ENCODE peak calls at places on chromosomes 1 and 21, in six cellular contexts. One of them, this sample, is unnamed.

GRCh38 chr21:16569679-16570078 is 839.9 kb downstream of the USP25 start:
- DNase-seq in IMR-90: peak; percentile 39
- DNase-seq in H9: no peak
- DNase-seq in trophoblast cell: peak; percentile 7
- DNase-seq in mesenchymal stem cell: no peak
- DNase-seq in H1: no peak
- DNase-seq in this sample: no peak

GRCh38 chr1:11682799-11683198 is 1.9 kb upstream of the MAD2L2 start:
- DNase-seq in IMR-90: peak; percentile 7
- DNase-seq in H9: peak; percentile 46
- DNase-seq in trophoblast cell: no peak
- DNase-seq in mesenchymal stem cell: no peak
- DNase-seq in H1: no peak
- DNase-seq in this sample: no peak

GRCh38 chr1:24635195-24635843 is 7.8 kb upstream of the SRRM1 start:
- DNase-seq in IMR-90: peak; percentile 83
- DNase-seq in H9: no peak
- DNase-seq in trophoblast cell: no peak
- DNase-seq in mesenchymal stem cell: peak; percentile 79
- DNase-seq in H1: no peak
- DNase-seq in this sample: peak; percentile 36

GRCh38 chr1:29416825-29417557 is 180.7 kb downstream of the PTPRU start:
- DNase-seq in IMR-90: no peak
- DNase-seq in H9: no peak
- DNase-seq in trophoblast cell: no peak
- DNase-seq in mesenchymal stem cell: no peak
- DNase-seq in H1: peak; percentile 35
- DNase-seq in this sample: no peak

GRCh38 chr1:193211539-193211938 is 25.1 kb upstream of the B3GALT2 start:
- DNase-seq in IMR-90: peak; percentile 93
- DNase-seq in H9: no peak
- DNase-seq in trophoblast cell: peak; percentile 81
- DNase-seq in mesenchymal stem cell: peak; percentile 34
- DNase-seq in H1: no peak
- DNase-seq in this sample: no peak

GRCh38 chr1:240070188-240070587 is 21.5 kb upstream of the FMN2 start:
- DNase-seq in IMR-90: no peak
- DNase-seq in H9: no peak
- DNase-seq in trophoblast cell: no peak
- DNase-seq in mesenchymal stem cell: no peak
- DNase-seq in H1: no peak
- DNase-seq in this sample: no peak

GRCh38 chr1:150066838-150067183 is 765 bp upstream of the VPS45 start:
- DNase-seq in IMR-90: no peak
- DNase-seq in H9: peak; percentile 81
- DNase-seq in trophoblast cell: peak; percentile 1
- DNase-seq in mesenchymal stem cell: no peak
- DNase-seq in H1: peak; percentile 79
- DNase-seq in this sample: no peak

GRCh38 chr1:210951279-210951678 is 182.7 kb downstream of the KCNH1 start:
- DNase-seq in IMR-90: no peak
- DNase-seq in H9: no peak
- DNase-seq in trophoblast cell: no peak
- DNase-seq in mesenchymal stem cell: no peak
- DNase-seq in H1: no peak
- DNase-seq in this sample: no peak

GRCh38 chr1:245686446-245687030 is 531.8 kb downstream of the KIF26B start:
- DNase-seq in IMR-90: no peak
- DNase-seq in H9: no peak
- DNase-seq in trophoblast cell: no peak
- DNase-seq in mesenchymal stem cell: no peak
- DNase-seq in H1: no peak
- DNase-seq in this sample: no peak

GRCh38 chr1:98172578-98172977 is 251.7 kb upstream of the DPYD start:
- DNase-seq in IMR-90: peak; percentile 7
- DNase-seq in H9: no peak
- DNase-seq in trophoblast cell: no peak
- DNase-seq in mesenchymal stem cell: no peak
- DNase-seq in H1: no peak
- DNase-seq in this sample: no peak

GRCh38 chr1:15678578-15678977 is 5.5 kb upstream of the PLEKHM2 start:
- DNase-seq in IMR-90: peak; percentile 81
- DNase-seq in H9: peak; percentile 66
- DNase-seq in trophoblast cell: peak; percentile 88
- DNase-seq in mesenchymal stem cell: peak; percentile 73
- DNase-seq in H1: no peak
- DNase-seq in this sample: no peak

GRCh38 chr1:67332653-67333529 is 25.2 kb downstream of the IL12RB2 start:
- DNase-seq in IMR-90: no peak
- DNase-seq in H9: no peak
- DNase-seq in trophoblast cell: no peak
- DNase-seq in mesenchymal stem cell: no peak
- DNase-seq in H1: no peak
- DNase-seq in this sample: no peak

GRCh38 chr1:167057297-167057688 is 32.9 kb downstream of the GPA33 start:
- DNase-seq in IMR-90: peak; percentile 9
- DNase-seq in H9: peak; percentile 70
- DNase-seq in trophoblast cell: peak; percentile 57
- DNase-seq in mesenchymal stem cell: no peak
- DNase-seq in H1: no peak
- DNase-seq in this sample: peak; percentile 53

GRCh38 chr1:101314244-101314643 is 77.4 kb downstream of the S1PR1 start:
- DNase-seq in IMR-90: peak; percentile 62
- DNase-seq in H9: no peak
- DNase-seq in trophoblast cell: peak; percentile 8
- DNase-seq in mesenchymal stem cell: peak; percentile 44
- DNase-seq in H1: no peak
- DNase-seq in this sample: no peak

DNA sequence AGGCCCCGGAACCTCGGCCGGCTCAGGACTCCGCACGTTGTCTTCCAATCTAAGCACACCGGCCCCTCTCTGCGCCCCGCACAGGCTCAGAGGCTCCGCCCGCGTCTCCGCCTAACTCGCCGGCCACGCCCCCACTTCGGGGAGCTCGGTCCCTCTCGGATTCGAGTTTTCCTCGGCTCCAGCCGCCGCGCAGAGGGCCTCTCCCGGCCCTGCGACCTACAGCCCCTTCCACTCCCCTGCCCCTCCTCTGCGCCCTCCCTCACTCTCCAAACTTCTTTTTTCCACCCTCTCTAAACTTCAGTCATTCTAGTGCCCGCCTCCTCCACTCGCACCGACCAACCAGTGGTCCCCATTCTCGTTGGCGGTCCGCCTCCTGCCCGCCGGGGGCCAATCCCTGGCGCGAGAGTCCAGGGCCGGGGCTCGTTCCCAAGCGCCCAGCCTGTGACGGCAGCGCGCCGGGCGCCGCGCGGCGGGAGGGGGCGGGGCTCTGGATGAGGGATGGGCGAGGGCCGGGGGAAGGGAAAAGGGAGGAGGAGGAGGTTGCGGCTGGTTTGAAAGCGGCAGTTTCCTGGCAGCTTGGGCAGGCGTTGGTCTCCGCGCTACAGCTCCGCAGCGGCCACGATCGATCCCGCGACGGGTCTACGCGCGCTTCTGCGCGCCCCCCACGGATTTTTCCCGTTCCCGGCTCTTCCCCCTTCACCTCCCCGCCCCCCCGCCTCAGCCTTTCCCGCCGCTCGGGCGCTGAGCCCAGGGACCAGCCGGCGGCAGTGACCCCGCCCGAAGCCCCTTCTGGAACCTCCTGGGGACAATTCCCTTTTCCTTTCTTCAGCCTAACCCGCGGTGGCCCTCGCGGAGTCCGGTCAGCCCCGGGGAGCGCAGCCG is at the start of gene MAGI3:
- DNase-seq in IMR-90: peak; percentile 98
- DNase-seq in H9: peak; percentile 99
- DNase-seq in trophoblast cell: peak; percentile 96
- DNase-seq in mesenchymal stem cell: peak; percentile 99
- DNase-seq in H1: peak; percentile 98
- DNase-seq in this sample: peak; percentile 98
- H3K23ac ChIP-seq in IMR-90: peak within 1 kb of the TSS; percentile 82
- H3K23ac ChIP-seq in H9: no peak within 1 kb of the TSS
- H3K23ac ChIP-seq in trophoblast cell: no peak within 1 kb of the TSS
- H3K23ac ChIP-seq in mesenchymal stem cell: peak within 1 kb of the TSS; percentile 79
- H3K23ac ChIP-seq in H1: no peak within 1 kb of the TSS
- H3K23ac ChIP-seq in this sample: peak within 1 kb of the TSS; percentile 82

GRCh38 chr1:238624786-238625185 is 734.1 kb upstream of the ZP4 start:
- DNase-seq in IMR-90: peak; percentile 31
- DNase-seq in H9: no peak
- DNase-seq in trophoblast cell: no peak
- DNase-seq in mesenchymal stem cell: no peak
- DNase-seq in H1: no peak
- DNase-seq in this sample: no peak

GRCh38 chr1:238621405-238621804 is 730.7 kb upstream of the ZP4 start:
- DNase-seq in IMR-90: peak; percentile 39
- DNase-seq in H9: no peak
- DNase-seq in trophoblast cell: no peak
- DNase-seq in mesenchymal stem cell: no peak
- DNase-seq in H1: no peak
- DNase-seq in this sample: no peak

GRCh38 chr1:238619652-238620051 is 728.9 kb upstream of the ZP4 start:
- DNase-seq in IMR-90: no peak
- DNase-seq in H9: no peak
- DNase-seq in trophoblast cell: no peak
- DNase-seq in mesenchymal stem cell: no peak
- DNase-seq in H1: no peak
- DNase-seq in this sample: no peak
- H4K91ac ChIP-seq in IMR-90: no peak overlapping the region
- H4K91ac ChIP-seq in H9: no peak overlapping the region
- H4K91ac ChIP-seq in trophoblast cell: no peak overlapping the region
- H4K91ac ChIP-seq in mesenchymal stem cell: no peak overlapping the region
- H4K91ac ChIP-seq in H1: no peak overlapping the region
- H4K91ac ChIP-seq in this sample: no peak overlapping the region

GRCh38 chr1:235041201-235041600 is 87.4 kb downstream of the TOMM20 start:
- DNase-seq in IMR-90: no peak
- DNase-seq in H9: no peak
- DNase-seq in trophoblast cell: no peak
- DNase-seq in mesenchymal stem cell: no peak
- DNase-seq in H1: no peak
- DNase-seq in this sample: no peak

GRCh38 chr1:235043234-235043633 is 85.4 kb downstream of the TOMM20 start:
- DNase-seq in IMR-90: no peak
- DNase-seq in H9: no peak
- DNase-seq in trophoblast cell: no peak
- DNase-seq in mesenchymal stem cell: no peak
- DNase-seq in H1: no peak
- DNase-seq in this sample: no peak

GRCh38 chr1:235035928-235036327 is 92.7 kb downstream of the TOMM20 start:
- DNase-seq in IMR-90: no peak
- DNase-seq in H9: no peak
- DNase-seq in trophoblast cell: no peak
- DNase-seq in mesenchymal stem cell: no peak
- DNase-seq in H1: no peak
- DNase-seq in this sample: no peak

DNA sequence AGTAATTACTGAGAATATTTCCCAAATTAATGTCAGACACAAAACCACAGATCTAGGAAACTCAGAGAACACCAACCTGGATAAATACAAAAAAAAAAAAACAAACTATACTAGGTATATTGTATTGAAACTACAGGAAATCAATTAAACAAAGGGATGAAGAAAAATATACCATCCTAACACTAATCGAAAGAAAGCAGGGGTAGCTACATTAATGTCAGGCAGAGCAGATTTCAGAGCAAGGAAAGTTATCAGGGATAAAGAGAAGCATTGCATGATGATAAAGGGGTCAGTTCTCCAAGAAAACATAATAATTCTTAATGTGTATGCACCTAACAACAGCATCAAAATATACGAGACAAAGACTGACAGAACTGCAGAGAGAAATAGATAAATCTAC is 89.9 kb downstream of the TOMM20 start:
- DNase-seq in IMR-90: no peak
- DNase-seq in H9: no peak
- DNase-seq in trophoblast cell: no peak
- DNase-seq in mesenchymal stem cell: no peak
- DNase-seq in H1: no peak
- DNase-seq in this sample: no peak
- H3K23ac ChIP-seq in IMR-90: no peak overlapping the region
- H3K23ac ChIP-seq in H9: no peak overlapping the region
- H3K23ac ChIP-seq in trophoblast cell: no peak overlapping the region
- H3K23ac ChIP-seq in mesenchymal stem cell: no peak overlapping the region
- H3K23ac ChIP-seq in H1: no peak overlapping the region
- H3K23ac ChIP-seq in this sample: no peak overlapping the region

GRCh38 chr1:22678522-22678896 is 25.5 kb downstream of the C1QB start:
- DNase-seq in IMR-90: no peak
- DNase-seq in H9: no peak
- DNase-seq in trophoblast cell: no peak
- DNase-seq in mesenchymal stem cell: no peak
- DNase-seq in H1: no peak
- DNase-seq in this sample: no peak

GRCh38 chr1:22677861-22678521 is 25.0 kb downstream of the C1QB start:
- DNase-seq in IMR-90: no peak
- DNase-seq in H9: no peak
- DNase-seq in trophoblast cell: no peak
- DNase-seq in mesenchymal stem cell: no peak
- DNase-seq in H1: no peak
- DNase-seq in this sample: no peak

GRCh38 chr1:22683547-22683946 is 27.1 kb upstream of the EPHB2 start:
- DNase-seq in IMR-90: no peak
- DNase-seq in H9: no peak
- DNase-seq in trophoblast cell: no peak
- DNase-seq in mesenchymal stem cell: no peak
- DNase-seq in H1: no peak
- DNase-seq in this sample: no peak

GRCh38 chr1:22681564-22682276 is 28.7 kb downstream of the C1QB start:
- DNase-seq in IMR-90: no peak
- DNase-seq in H9: no peak
- DNase-seq in trophoblast cell: no peak
- DNase-seq in mesenchymal stem cell: no peak
- DNase-seq in H1: no peak
- DNase-seq in this sample: no peak

GRCh38 chr1:22680736-22681135 is 27.7 kb downstream of the C1QB start:
- DNase-seq in IMR-90: no peak
- DNase-seq in H9: no peak
- DNase-seq in trophoblast cell: no peak
- DNase-seq in mesenchymal stem cell: no peak
- DNase-seq in H1: no peak
- DNase-seq in this sample: no peak
- H4K91ac ChIP-seq in IMR-90: no peak overlapping the region
- H4K91ac ChIP-seq in H9: no peak overlapping the region
- H4K91ac ChIP-seq in trophoblast cell: no peak overlapping the region
- H4K91ac ChIP-seq in mesenchymal stem cell: no peak overlapping the region
- H4K91ac ChIP-seq in H1: no peak overlapping the region
- H4K91ac ChIP-seq in this sample: no peak overlapping the region

GRCh38 chr21:43204638-43205037 is 35.8 kb downstream of the CRYAA start:
- DNase-seq in IMR-90: no peak
- DNase-seq in H9: no peak
- DNase-seq in trophoblast cell: no peak
- DNase-seq in mesenchymal stem cell: no peak
- DNase-seq in H1: no peak
- DNase-seq in this sample: no peak
- H3K23ac ChIP-seq in IMR-90: no peak overlapping the region
- H3K23ac ChIP-seq in H9: no peak overlapping the region
- H3K23ac ChIP-seq in trophoblast cell: no peak overlapping the region
- H3K23ac ChIP-seq in mesenchymal stem cell: no peak overlapping the region
- H3K23ac ChIP-seq in H1: no peak overlapping the region
- H3K23ac ChIP-seq in this sample: no peak overlapping the region

This sample was measured in neuronal stem cell.